ENCODE peak calls at places on chromosomes 3 and 15, in eight cellular contexts. S is esophagus squamous epithelium, O is pancreas, H is GM23338, T is tibial artery, C is Panc1, U is IMR-90, Q is heart right ventricle. F is an unnamed sample.
A peak's percentile ranks its signal among the peaks of the same experiment; 100 is the strongest.

GRCh38 chr3:46707601-46708011 is 6.4 kb downstream of the TMIE start:
- DNase-seq in S (no peak), O (no peak), H (no peak), T (no peak), C (no peak), U (no peak), Q (no peak), F (no peak)

GRCh38 chr3:119580148-119580760 is 962 bp downstream of the ADPRH start:
- DNase-seq in S (no peak), O (peak; percentile 34), H (peak; percentile 57), T (peak; percentile 37), C (no peak), U (no peak), Q (no peak), F (no peak)

GRCh38 chr3:127488141-127488672 is 102.3 kb downstream of the TPRA1 start:
- DNase-seq in S (no peak), O (no peak), H (no peak), T (no peak), C (no peak), U (no peak), Q (no peak), F (no peak)

GRCh38 chr15:70504988-70505387 is 258.4 kb downstream of the UACA start:
- DNase-seq in S (no peak), O (no peak), H (no peak), T (no peak), C (no peak), U (no peak), Q (no peak), F (no peak)

GRCh38 chr15:68553994-68554715 is 24.6 kb upstream of the CORO2B start:
- DNase-seq in S (no peak), O (peak; percentile 54), H (peak; percentile 92), T (peak; percentile 69), C (peak; percentile 38), U (peak; percentile 58), Q (no peak), F (peak; percentile 67)

GRCh38 chr15:59174161-59174845 is 32.3 kb upstream of the LDHAL6B start:
- DNase-seq in S (no peak), O (no peak), H (no peak), T (no peak), C (no peak), U (peak; percentile 36), Q (no peak), F (no peak)

GRCh38 chr3:169841171-169841570 is 28.5 kb upstream of the LRRC34 start:
- DNase-seq in S (no peak), O (no peak), H (no peak), T (no peak), C (no peak), U (no peak), Q (no peak), F (no peak)

GRCh38 chr15:63918317-63918672 is 84.5 kb upstream of the HERC1 start:
- DNase-seq in S (no peak), O (no peak), H (peak; percentile 45), T (no peak), C (no peak), U (no peak), Q (no peak), F (no peak)

GRCh38 chr3:49519916-49520385 is 34.3 kb upstream of the BSN start:
- DNase-seq in S (no peak), O (no peak), H (no peak), T (no peak), C (no peak), U (no peak), Q (no peak), F (no peak)

GRCh38 chr15:41944313-41944940 is 27.9 kb downstream of the EHD4 start:
- DNase-seq in S (no peak), O (no peak), H (no peak), T (peak; percentile 61), C (no peak), U (peak; percentile 94), Q (no peak), F (no peak)
- H3K27ac ChIP-seq in S (peak overlapping the region; percentile 41), O (peak overlapping the region; percentile 60), H (no peak overlapping the region), T (peak overlapping the region; percentile 64), C (peak overlapping the region; percentile 87), U (peak overlapping the region; percentile 91), Q (peak overlapping the region; percentile 81), F (peak overlapping the region; percentile 74)

GRCh38 chr15:78673476-78673875 is 32.5 kb upstream of the CHRNB4 start:
- DNase-seq in S (no peak), O (no peak), H (no peak), T (no peak), C (no peak), U (no peak), Q (no peak), F (no peak)
- H3K4me1 ChIP-seq in S (peaks cover 25% of the 10 kb centered on the region), O (no peaks in the 10 kb centered on the region), H (peaks cover 52% of the 10 kb centered on the region), T (no peaks in the 10 kb centered on the region), C (no peaks in the 10 kb centered on the region), U (no peaks in the 10 kb centered on the region), Q (peaks cover 10% of the 10 kb centered on the region), F (peaks cover 7% of the 10 kb centered on the region)

GRCh38 chr3:54240-54639 is 142.3 kb upstream of the CHL1 start:
- DNase-seq in S (no peak), O (no peak), H (peak; percentile 34), T (no peak), C (no peak), U (no peak), Q (no peak), F (no peak)
- TF ChIP-seq CTCF in S (no peak), O (no peak), H (no peak), T (no peak), C (no peak), U (no peak), Q (no peak), F (no peak)

GRCh38 chr15:66715181-66715624 is 13.2 kb downstream of the SMAD6 start:
- DNase-seq in S (no peak), O (no peak), H (no peak), T (no peak), C (no peak), U (no peak), Q (no peak), F (no peak)
- H3K27ac ChIP-seq in S (no peak overlapping the region), O (peak overlapping the region; percentile 23), H (no peak overlapping the region), T (peak overlapping the region; percentile 90), C (peak overlapping the region; percentile 11), U (no peak overlapping the region), Q (no peak overlapping the region), F (no peak overlapping the region)

GRCh38 chr15:43420435-43420834 is 49.5 kb downstream of the TUBGCP4 start:
- DNase-seq in S (no peak), O (no peak), H (no peak), T (no peak), C (no peak), U (no peak), Q (no peak), F (no peak)
- H3K4me1 ChIP-seq in S (no peaks in the 10 kb centered on the region), O (no peaks in the 10 kb centered on the region), H (no peaks in the 10 kb centered on the region), T (no peaks in the 10 kb centered on the region), C (no peaks in the 10 kb centered on the region), U (no peaks in the 10 kb centered on the region), Q (no peaks in the 10 kb centered on the region), F (no peaks in the 10 kb centered on the region)

DNA sequence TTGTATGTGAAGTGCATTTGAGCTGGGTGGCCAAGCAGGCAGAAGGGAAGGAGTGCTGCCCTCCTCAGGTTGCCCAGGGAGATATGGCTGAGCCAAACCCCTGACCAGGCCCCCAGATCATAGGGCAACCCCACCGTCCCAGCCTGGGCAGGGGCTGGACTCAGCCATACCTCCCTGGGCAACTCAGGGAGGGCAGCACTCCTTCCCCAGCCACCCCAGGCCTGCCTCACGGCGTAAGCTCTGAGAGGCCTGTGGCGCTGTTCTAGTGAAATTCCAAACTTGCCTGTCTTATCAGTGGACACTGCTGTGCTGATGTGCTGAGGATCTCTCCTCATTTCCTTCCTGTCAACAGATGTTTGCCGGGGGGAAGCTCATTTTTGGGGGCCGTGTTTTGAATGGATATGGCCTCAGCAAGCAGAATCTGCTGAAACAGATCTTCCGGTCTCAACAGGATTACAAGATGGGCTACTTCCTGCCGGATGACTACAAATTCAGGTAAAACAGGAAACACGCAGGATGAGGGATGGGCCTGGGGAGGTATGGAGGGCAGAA is 57.6 kb upstream of the FGD5 start:
- DNase-seq in S (no peak), O (no peak), H (peak; percentile 18), T (no peak), C (no peak), U (no peak), Q (no peak), F (no peak)
- TF ChIP-seq CTCF in S (no peak), O (no peak), H (peak; percentile 63), T (no peak), C (no peak), U (no peak), Q (no peak), F (no peak)

GRCh38 chr3:52005571-52005986 is 9.9 kb upstream of the RPL29 start:
- DNase-seq in S (no peak), O (peak; percentile 61), H (peak; percentile 85), T (no peak), C (no peak), U (peak; percentile 82), Q (no peak), F (no peak)
- H3K27ac ChIP-seq in S (peak overlapping the region; percentile 26), O (peak overlapping the region; percentile 2), H (no peak overlapping the region), T (peak overlapping the region; percentile 11), C (no peak overlapping the region), U (no peak overlapping the region), Q (peak overlapping the region; percentile 62), F (peak overlapping the region; percentile 65)